ENCODE peak calls at places on chromosome 20, in five cellular contexts. R is HFF-Myc, P is activated B cell treated with CpG ODN at 0.5 μM for 24 hours, D is progenitor cell of endocrine pancreas, K is tibial nerve. Y is an unnamed sample.

GRCh38 chr20:51563597-51564332 is 21.2 kb upstream of the NFATC2 start:
- DNase-seq in R (peak; percentile 69), P (no peak), D (no peak), K (peak; percentile 64), Y (peak; percentile 47)

GRCh38 chr20:5788385-5788895 is 38.2 kb downstream of the SHLD1 start:
- DNase-seq in R (peak; percentile 81), P (no peak), D (peak; percentile 52), K (peak; percentile 96), Y (peak; percentile 45)

GRCh38 chr20:5654557-5654956 is 95.6 kb upstream of the SHLD1 start:
- DNase-seq in R (no peak), P (no peak), D (no peak), K (no peak), Y (no peak)

GRCh38 chr20:17873410-17874270 is 95.0 kb downstream of the SNX5 start:
- DNase-seq in R (peak; percentile 93), P (no peak), D (no peak), K (peak; percentile 92), Y (peak; percentile 59)

GRCh38 chr20:25197173-25197869 is 1.8 kb downstream of the ENTPD6 start:
- DNase-seq in R (no peak), P (no peak), D (no peak), K (no peak), Y (no peak)

GRCh38 chr20:63414720-63415417 is 53.7 kb upstream of the CHRNA4 start:
- DNase-seq in R (no peak), P (no peak), D (no peak), K (no peak), Y (no peak)

GRCh38 chr20:17611290-17611539 is 41.3 kb downstream of the DSTN start:
- DNase-seq in R (no peak), P (no peak), D (no peak), K (no peak), Y (no peak)

GRCh38 chr20:42082611-42083010 is 464.4 kb upstream of the CHD6 start:
- DNase-seq in R (peak; percentile 1), P (no peak), D (no peak), K (peak; percentile 91), Y (peak; percentile 50)

GRCh38 chr20:53642196-53643030 is 48.8 kb upstream of the ZNF217 start:
- DNase-seq in R (no peak), P (no peak), D (no peak), K (peak; percentile 61), Y (no peak)

GRCh38 chr20:407953-408842 is at the start of gene RBCK1:
- DNase-seq in R (no peak), P (peak; percentile 93), D (peak; percentile 63), K (peak; percentile 69), Y (peak; percentile 77)

GRCh38 chr20:53617791-53618489 is 24.3 kb upstream of the ZNF217 start:
- DNase-seq in R (no peak), P (no peak), D (no peak), K (no peak), Y (no peak)

GRCh38 chr20:63441136-63441776 is 31.2 kb downstream of the KCNQ2 start:
- DNase-seq in R (no peak), P (no peak), D (no peak), K (no peak), Y (no peak)

GRCh38 chr20:31712564-31713311 is 9.9 kb downstream of the BCL2L1 start:
- DNase-seq in R (peak; percentile 70), P (no peak), D (peak; percentile 41), K (peak; percentile 94), Y (peak; percentile 44)

GRCh38 chr20:37357481-37358365 is 11.8 kb downstream of the SRC start:
- DNase-seq in R (no peak), P (no peak), D (no peak), K (no peak), Y (no peak)

GRCh38 chr20:51715028-51715872 is 52.9 kb downstream of the ATP9A start:
- DNase-seq in R (no peak), P (no peak), D (no peak), K (no peak), Y (no peak)

GRCh38 chr20:37898301-37899104 is 4.4 kb upstream of the VSTM2L start:
- DNase-seq in R (no peak), P (no peak), D (no peak), K (no peak), Y (no peak)

GRCh38 chr20:63819224-63819917 is 11.7 kb downstream of the ZBTB46 start:
- DNase-seq in R (no peak), P (no peak), D (no peak), K (peak; percentile 45), Y (no peak)

GRCh38 chr20:25055711-25056492 is 2.0 kb downstream of the ACSS1 start:
- DNase-seq in R (no peak), P (no peak), D (no peak), K (no peak), Y (no peak)

GRCh38 chr20:35443003-35443402 is 5.0 kb upstream of the GDF5 start:
- DNase-seq in R (peak; percentile 73), P (no peak), D (no peak), K (no peak), Y (no peak)

GRCh38 chr20:56003966-56004365 is 1.4 kb downstream of the CBLN4 start:
- DNase-seq in R (no peak), P (no peak), D (no peak), K (no peak), Y (no peak)

GRCh38 chr20:9838035-9838377 is 870 bp downstream of the PAK5 start:
- DNase-seq in R (no peak), P (no peak), D (no peak), K (no peak), Y (no peak)

GRCh38 chr20:63134201-63134612 is 81.7 kb downstream of the YTHDF1 start:
- DNase-seq in R (no peak), P (no peak), D (no peak), K (no peak), Y (peak; percentile 15)

GRCh38 chr20:47854687-47855212 is 69.5 kb upstream of the SULF2 start:
- DNase-seq in R (peak; percentile 39), P (no peak), D (no peak), K (no peak), Y (no peak)
- TF ChIP-seq CTCF in R (peak; percentile 61), P (no peak), D (peak; percentile 54), K (no peak), Y (no peak)

GRCh38 chr20:44598413-44599290 is 16.3 kb downstream of the PKIG start:
- DNase-seq in R (no peak), P (no peak), D (no peak), K (no peak), Y (no peak)
- TF ChIP-seq CTCF in R (no peak), P (no peak), D (no peak), K (no peak), Y (no peak)

GRCh38 chr20:46253391-46253790 is 54.9 kb downstream of the CDH22 start:
- DNase-seq in R (no peak), P (no peak), D (no peak), K (no peak), Y (no peak)
- TF ChIP-seq CTCF in R (peak; percentile 20), P (no peak), D (no peak), K (no peak), Y (no peak)

DNA sequence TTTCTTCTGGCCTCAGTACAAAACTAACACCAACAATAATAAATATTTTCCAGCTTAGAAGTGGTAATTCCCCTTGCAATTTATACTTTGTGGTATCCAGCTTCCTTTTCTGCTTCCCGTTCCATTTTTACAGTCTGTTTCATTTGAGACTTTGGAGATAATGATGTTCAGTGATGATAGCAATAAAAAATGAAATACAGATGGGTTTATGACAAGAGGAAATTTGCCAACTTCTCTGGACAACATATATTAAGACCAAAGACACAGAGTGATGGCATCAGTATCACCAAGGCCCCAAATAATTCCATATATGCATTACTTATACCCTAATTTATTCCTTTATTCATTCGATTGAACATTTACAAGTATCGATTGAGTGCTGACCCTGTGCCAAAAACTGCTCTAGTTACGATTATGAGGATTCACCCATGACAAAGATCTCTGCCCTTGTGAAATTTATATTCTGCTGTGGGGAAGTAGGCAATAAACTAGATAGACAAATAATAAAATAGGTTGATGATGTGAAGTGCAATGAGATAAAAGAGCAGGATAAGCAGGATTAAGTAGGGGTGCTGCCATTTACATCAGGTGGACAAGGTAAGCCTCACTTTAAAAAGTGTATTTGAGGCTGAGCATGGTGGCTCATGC is 18.1 kb upstream of the TASP1 start:
- DNase-seq in R (no peak), P (no peak), D (no peak), K (no peak), Y (no peak)
- TF ChIP-seq CTCF in R (no peak), P (no peak), D (no peak), K (no peak), Y (no peak)

GRCh38 chr20:45944151-45944964 is 9.9 kb downstream of the PCIF1 start:
- DNase-seq in R (no peak), P (no peak), D (no peak), K (no peak), Y (no peak)
- TF ChIP-seq CTCF in R (no peak), P (no peak), D (no peak), K (no peak), Y (no peak)

DNA sequence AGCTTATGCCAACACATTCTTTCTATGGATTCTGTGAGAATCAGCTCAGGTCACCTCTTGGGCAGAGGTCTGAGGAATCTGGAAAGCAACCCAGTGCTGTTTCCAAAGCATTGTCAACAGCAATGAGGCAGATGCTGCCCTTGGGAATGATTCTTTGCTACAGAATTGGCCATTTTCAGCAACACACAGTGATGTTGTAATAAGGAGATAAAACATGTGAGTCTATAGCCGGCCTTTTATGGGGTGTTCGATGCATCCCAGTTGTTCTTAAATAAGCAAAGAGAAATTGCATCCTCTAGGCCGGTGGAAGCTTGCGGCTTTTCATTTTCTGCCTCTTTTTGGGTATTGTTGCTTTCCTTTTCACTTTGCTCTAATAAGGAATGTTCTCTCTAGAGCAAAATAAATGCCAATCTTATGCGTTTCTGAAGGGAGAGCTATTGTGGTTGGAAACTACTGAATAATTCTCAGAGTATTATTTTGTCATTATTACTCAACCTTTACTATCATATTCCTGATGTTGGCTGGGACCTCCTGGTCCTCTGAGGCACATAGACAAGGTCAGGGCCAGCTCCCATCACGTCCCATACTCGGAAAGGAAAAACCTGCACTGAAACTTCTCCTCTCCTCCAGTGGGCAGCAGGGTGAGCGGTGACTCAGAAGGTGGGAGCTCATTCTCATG is 214.2 kb downstream of the CDH26 start:
- DNase-seq in R (no peak), P (no peak), D (no peak), K (peak; percentile 15), Y (no peak)
- TF ChIP-seq CTCF in R (no peak), P (no peak), D (no peak), K (no peak), Y (no peak)

DNA sequence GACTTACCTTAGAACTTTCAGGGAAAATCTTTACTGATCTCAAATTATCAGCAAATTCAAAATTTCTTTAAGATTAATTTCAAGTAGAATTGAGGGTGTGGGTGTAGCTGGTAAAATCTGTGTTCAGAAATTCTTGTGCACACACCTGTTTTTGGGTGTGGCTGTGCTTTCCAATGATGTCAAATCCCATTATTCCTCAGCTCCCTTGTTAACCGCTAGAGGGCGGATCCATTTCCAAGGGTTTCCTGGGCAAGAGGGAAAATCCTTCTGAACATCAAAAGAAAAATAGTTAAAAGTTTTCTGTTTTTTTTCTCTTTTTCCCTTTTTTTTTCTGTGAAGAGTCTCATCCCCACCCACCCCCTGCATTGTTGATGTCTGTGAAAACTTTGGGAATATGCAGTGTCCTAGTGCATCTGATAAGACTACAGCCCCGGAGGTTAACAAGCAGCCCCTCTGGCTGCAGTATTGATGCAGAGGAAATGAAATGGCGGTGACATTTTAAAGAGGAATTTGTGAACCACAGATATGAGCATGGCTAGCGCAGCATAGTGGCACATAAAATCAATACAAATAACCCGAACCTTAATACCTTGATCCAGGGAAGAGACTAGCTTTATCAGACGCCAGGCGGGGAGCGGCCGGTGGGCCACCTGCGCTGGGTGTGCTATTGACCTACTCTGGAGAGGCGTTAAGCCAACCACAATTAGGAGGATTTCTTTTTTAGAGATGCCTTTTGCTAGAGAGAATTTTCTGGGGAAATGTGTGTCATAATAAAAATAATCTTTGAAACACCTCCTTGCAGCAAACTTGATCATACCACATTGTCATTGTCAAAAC is 130.9 kb downstream of the FOXA2 start:
- DNase-seq in R (no peak), P (no peak), D (no peak), K (no peak), Y (no peak)
- TF ChIP-seq CTCF in R (peak; percentile 60), P (no peak), D (peak; percentile 87), K (peak; percentile 44), Y (peak; percentile 85)

Y was measured in mesothelial cell of epicardium.